ENCODE peak calls at places on chromosomes 13 and 19, in nine cellular contexts. One of them, this sample, is unnamed.

GRCh38 chr13:36666482-36667264 is 7.1 kb upstream of the SERTM1 start:
- DNase-seq in BJ: no peak
- DNase-seq in A549: no peak
- DNase-seq in fibroblast of lung: no peak
- DNase-seq in tibial nerve: no peak
- DNase-seq in cardiac muscle cell: no peak
- DNase-seq in SK-N-SH: no peak
- DNase-seq in fibroblast of mammary gland: peak
- DNase-seq in endodermal cell: no peak
- DNase-seq in this sample: no peak

GRCh38 chr13:40987606-40988280 is 31.4 kb downstream of the ELF1 start:
- DNase-seq in fibroblast of mammary gland: no peak
- DNase-seq in tibial nerve: no peak
- DNase-seq in fibroblast of lung: no peak
- DNase-seq in endodermal cell: no peak
- DNase-seq in SK-N-SH: no peak
- DNase-seq in BJ: no peak
- DNase-seq in cardiac muscle cell: no peak
- DNase-seq in A549: no peak
- DNase-seq in this sample: no peak

GRCh38 chr19:12828494-12828893 is 5.9 kb downstream of the RTBDN start:
- DNase-seq in fibroblast of mammary gland: peak
- DNase-seq in tibial nerve: no peak
- DNase-seq in SK-N-SH: peak
- DNase-seq in BJ: no peak
- DNase-seq in endodermal cell: peak
- DNase-seq in cardiac muscle cell: peak
- DNase-seq in fibroblast of lung: no peak
- DNase-seq in A549: no peak
- DNase-seq in this sample: peak

GRCh38 chr19:3065675-3066357 is 3.5 kb upstream of the TLE5 start:
- DNase-seq in SK-N-SH: peak
- DNase-seq in cardiac muscle cell: no peak
- DNase-seq in tibial nerve: no peak
- DNase-seq in fibroblast of mammary gland: no peak
- DNase-seq in BJ: no peak
- DNase-seq in A549: no peak
- DNase-seq in fibroblast of lung: no peak
- DNase-seq in endodermal cell: no peak
- DNase-seq in this sample: no peak

GRCh38 chr19:53365899-53366493 is 491 bp downstream of the ZNF525 start:
- DNase-seq in endodermal cell: no peak
- DNase-seq in fibroblast of lung: no peak
- DNase-seq in A549: no peak
- DNase-seq in fibroblast of mammary gland: no peak
- DNase-seq in BJ: no peak
- DNase-seq in tibial nerve: no peak
- DNase-seq in cardiac muscle cell: no peak
- DNase-seq in SK-N-SH: peak
- DNase-seq in this sample: peak

GRCh38 chr19:5292843-5293606 is 47.6 kb downstream of the PTPRS start:
- DNase-seq in fibroblast of mammary gland: peak
- DNase-seq in tibial nerve: peak
- DNase-seq in SK-N-SH: peak
- DNase-seq in cardiac muscle cell: peak
- DNase-seq in A549: peak
- DNase-seq in BJ: no peak
- DNase-seq in endodermal cell: peak
- DNase-seq in fibroblast of lung: peak
- DNase-seq in this sample: peak

GRCh38 chr19:21482863-21483276 is 22.5 kb upstream of the ZNF429 start:
- DNase-seq in SK-N-SH: peak
- DNase-seq in cardiac muscle cell: peak
- DNase-seq in fibroblast of lung: peak
- DNase-seq in fibroblast of mammary gland: peak
- DNase-seq in A549: peak
- DNase-seq in endodermal cell: peak
- DNase-seq in tibial nerve: no peak
- DNase-seq in BJ: no peak
- DNase-seq in this sample: peak

GRCh38 chr19:2765376-2765775 is 17.7 kb downstream of the SGTA start:
- DNase-seq in fibroblast of mammary gland: no peak
- DNase-seq in tibial nerve: no peak
- DNase-seq in BJ: no peak
- DNase-seq in A549: no peak
- DNase-seq in SK-N-SH: no peak
- DNase-seq in endodermal cell: no peak
- DNase-seq in cardiac muscle cell: no peak
- DNase-seq in fibroblast of lung: no peak
- DNase-seq in this sample: no peak

GRCh38 chr13:31913459-31913858 is 118.1 kb upstream of the FRY start:
- DNase-seq in A549: no peak
- DNase-seq in tibial nerve: no peak
- DNase-seq in fibroblast of lung: no peak
- DNase-seq in cardiac muscle cell: no peak
- DNase-seq in BJ: no peak
- DNase-seq in fibroblast of mammary gland: peak
- DNase-seq in SK-N-SH: no peak
- DNase-seq in endodermal cell: no peak
- DNase-seq in this sample: peak

GRCh38 chr13:110208116-110208515 is 98.8 kb downstream of the COL4A1 start:
- DNase-seq in A549: no peak
- DNase-seq in tibial nerve: no peak
- DNase-seq in SK-N-SH: no peak
- DNase-seq in fibroblast of lung: no peak
- DNase-seq in endodermal cell: no peak
- DNase-seq in BJ: no peak
- DNase-seq in fibroblast of mammary gland: no peak
- DNase-seq in cardiac muscle cell: no peak
- DNase-seq in this sample: no peak

GRCh38 chr13:39365879-39366278 is 237.1 kb downstream of the LHFPL6 start:
- DNase-seq in cardiac muscle cell: no peak
- DNase-seq in BJ: no peak
- DNase-seq in fibroblast of lung: no peak
- DNase-seq in A549: no peak
- DNase-seq in SK-N-SH: no peak
- DNase-seq in tibial nerve: no peak
- DNase-seq in fibroblast of mammary gland: peak
- DNase-seq in endodermal cell: no peak
- DNase-seq in this sample: no peak

GRCh38 chr13:109833940-109834339 is 47.6 kb upstream of the IRS2 start:
- DNase-seq in endodermal cell: no peak
- DNase-seq in SK-N-SH: no peak
- DNase-seq in BJ: no peak
- DNase-seq in A549: no peak
- DNase-seq in tibial nerve: no peak
- DNase-seq in fibroblast of mammary gland: no peak
- DNase-seq in cardiac muscle cell: no peak
- DNase-seq in fibroblast of lung: no peak
- DNase-seq in this sample: no peak

GRCh38 chr13:95710313-95710712 is 33.4 kb downstream of the DNAJC3 start:
- DNase-seq in cardiac muscle cell: peak
- DNase-seq in SK-N-SH: no peak
- DNase-seq in tibial nerve: no peak
- DNase-seq in A549: peak
- DNase-seq in BJ: no peak
- DNase-seq in fibroblast of mammary gland: peak
- DNase-seq in endodermal cell: no peak
- DNase-seq in fibroblast of lung: peak
- DNase-seq in this sample: peak

GRCh38 chr13:20525601-20526544 is at the start of gene CRYL1:
- DNase-seq in fibroblast of lung: peak
- DNase-seq in tibial nerve: peak
- DNase-seq in endodermal cell: peak
- DNase-seq in A549: peak
- DNase-seq in BJ: no peak
- DNase-seq in cardiac muscle cell: peak
- DNase-seq in SK-N-SH: peak
- DNase-seq in fibroblast of mammary gland: peak
- DNase-seq in this sample: peak

GRCh38 chr19:2302319-2303208 is 5.4 kb downstream of the LINGO3 start:
- DNase-seq in fibroblast of mammary gland: peak
- DNase-seq in SK-N-SH: no peak
- DNase-seq in fibroblast of lung: peak
- DNase-seq in tibial nerve: no peak
- DNase-seq in A549: no peak
- DNase-seq in endodermal cell: peak
- DNase-seq in BJ: no peak
- DNase-seq in cardiac muscle cell: peak
- DNase-seq in this sample: no peak

GRCh38 chr13:59774511-59774911 is 389.2 kb downstream of the DIAPH3 start:
- DNase-seq in SK-N-SH: no peak
- DNase-seq in fibroblast of mammary gland: peak
- DNase-seq in tibial nerve: no peak
- DNase-seq in endodermal cell: no peak
- DNase-seq in BJ: peak
- DNase-seq in fibroblast of lung: peak
- DNase-seq in cardiac muscle cell: peak
- DNase-seq in A549: peak
- DNase-seq in this sample: peak

GRCh38 chr13:59766236-59766635 is 397.5 kb downstream of the DIAPH3 start:
- DNase-seq in A549: no peak
- DNase-seq in cardiac muscle cell: no peak
- DNase-seq in fibroblast of lung: no peak
- DNase-seq in endodermal cell: no peak
- DNase-seq in BJ: no peak
- DNase-seq in tibial nerve: no peak
- DNase-seq in SK-N-SH: no peak
- DNase-seq in fibroblast of mammary gland: no peak
- DNase-seq in this sample: no peak

GRCh38 chr13:59770451-59770850 is 393.3 kb downstream of the DIAPH3 start:
- DNase-seq in fibroblast of mammary gland: no peak
- DNase-seq in fibroblast of lung: no peak
- DNase-seq in tibial nerve: no peak
- DNase-seq in A549: no peak
- DNase-seq in endodermal cell: no peak
- DNase-seq in cardiac muscle cell: no peak
- DNase-seq in SK-N-SH: no peak
- DNase-seq in BJ: no peak
- DNase-seq in this sample: no peak

GRCh38 chr13:59776924-59777690 is 386.6 kb downstream of the DIAPH3 start:
- DNase-seq in tibial nerve: no peak
- DNase-seq in fibroblast of lung: peak
- DNase-seq in A549: no peak
- DNase-seq in cardiac muscle cell: peak
- DNase-seq in fibroblast of mammary gland: peak
- DNase-seq in BJ: peak
- DNase-seq in SK-N-SH: no peak
- DNase-seq in endodermal cell: no peak
- DNase-seq in this sample: peak

GRCh38 chr13:59771272-59771671 is 392.5 kb downstream of the DIAPH3 start:
- DNase-seq in cardiac muscle cell: peak
- DNase-seq in endodermal cell: no peak
- DNase-seq in fibroblast of mammary gland: peak
- DNase-seq in SK-N-SH: peak
- DNase-seq in A549: no peak
- DNase-seq in fibroblast of lung: no peak
- DNase-seq in BJ: no peak
- DNase-seq in tibial nerve: no peak
- DNase-seq in this sample: no peak
- TF ChIP-seq CTCF in cardiac muscle cell: peak
- TF ChIP-seq CTCF in endodermal cell: peak
- TF ChIP-seq CTCF in fibroblast of mammary gland: peak
- TF ChIP-seq CTCF in SK-N-SH: peak
- TF ChIP-seq CTCF in A549: peak
- TF ChIP-seq CTCF in fibroblast of lung: peak
- TF ChIP-seq CTCF in BJ: peak
- TF ChIP-seq CTCF in tibial nerve: peak
- TF ChIP-seq CTCF in this sample: peak

GRCh38 chr13:93172109-93172508 is 54.5 kb upstream of the GPC6 start:
- DNase-seq in SK-N-SH: no peak
- DNase-seq in fibroblast of lung: no peak
- DNase-seq in endodermal cell: no peak
- DNase-seq in cardiac muscle cell: no peak
- DNase-seq in A549: no peak
- DNase-seq in fibroblast of mammary gland: peak
- DNase-seq in BJ: no peak
- DNase-seq in tibial nerve: no peak
- DNase-seq in this sample: no peak
- TF ChIP-seq CTCF in SK-N-SH: peak
- TF ChIP-seq CTCF in fibroblast of lung: peak
- TF ChIP-seq CTCF in endodermal cell: peak
- TF ChIP-seq CTCF in cardiac muscle cell: no peak
- TF ChIP-seq CTCF in A549: no peak
- TF ChIP-seq CTCF in fibroblast of mammary gland: peak
- TF ChIP-seq CTCF in BJ: peak
- TF ChIP-seq CTCF in tibial nerve: no peak
- TF ChIP-seq CTCF in this sample: no peak

DNA sequence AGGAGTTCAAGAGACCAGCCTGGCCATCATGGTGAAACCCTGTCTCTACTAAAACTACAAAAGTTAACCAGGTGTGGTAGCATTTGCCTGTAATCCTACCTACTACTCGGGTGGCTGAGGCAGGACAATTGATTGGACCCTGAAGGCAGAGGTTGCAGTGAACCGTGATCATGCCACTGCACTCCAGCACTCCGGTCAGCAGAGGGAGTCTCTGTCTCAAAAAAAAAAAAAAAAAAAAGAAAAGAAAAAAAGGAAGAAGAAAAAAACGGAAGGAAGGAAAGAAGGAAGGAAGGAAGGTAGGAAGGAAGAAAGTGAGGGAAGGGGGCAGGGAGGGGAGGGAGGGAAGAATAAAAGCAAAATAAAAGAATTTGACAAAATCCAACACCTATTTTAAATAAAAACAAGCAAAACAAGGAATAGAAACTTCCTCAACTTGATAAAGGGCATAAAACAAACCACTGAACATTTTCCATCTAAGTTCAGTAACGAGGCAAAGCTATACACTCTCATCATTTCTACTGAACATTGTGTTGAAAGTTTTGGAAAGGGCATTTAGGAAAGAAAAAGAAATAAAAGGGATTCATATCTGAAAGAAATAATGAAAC is 411.6 kb upstream of the SLITRK5 start:
- DNase-seq in fibroblast of mammary gland: no peak
- DNase-seq in A549: peak
- DNase-seq in endodermal cell: peak
- DNase-seq in fibroblast of lung: no peak
- DNase-seq in tibial nerve: no peak
- DNase-seq in cardiac muscle cell: peak
- DNase-seq in BJ: no peak
- DNase-seq in SK-N-SH: peak
- DNase-seq in this sample: peak
- TF ChIP-seq CTCF in fibroblast of mammary gland: no peak
- TF ChIP-seq CTCF in A549: peak
- TF ChIP-seq CTCF in endodermal cell: peak
- TF ChIP-seq CTCF in fibroblast of lung: peak
- TF ChIP-seq CTCF in tibial nerve: peak
- TF ChIP-seq CTCF in cardiac muscle cell: no peak
- TF ChIP-seq CTCF in BJ: no peak
- TF ChIP-seq CTCF in SK-N-SH: peak
- TF ChIP-seq CTCF in this sample: peak

DNA sequence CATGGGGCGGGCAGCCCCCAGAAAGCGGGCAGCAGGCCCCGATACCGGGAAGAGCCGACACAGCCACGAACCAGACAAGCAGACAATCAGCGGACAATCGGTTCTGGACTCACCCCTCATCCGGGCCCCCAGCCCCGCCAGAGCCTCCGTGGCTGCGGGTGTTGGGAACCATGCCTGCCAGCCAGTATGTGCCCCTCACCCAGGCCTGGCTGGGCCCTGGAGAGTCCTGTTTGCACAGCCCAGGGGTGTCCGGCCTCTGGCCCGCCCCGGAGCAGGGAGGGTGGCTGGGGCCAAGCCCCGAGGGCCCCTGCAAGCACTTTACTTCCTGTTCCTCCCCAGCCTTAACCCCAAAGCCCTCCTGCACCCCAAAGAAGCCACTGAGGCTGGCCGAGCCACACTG is 7.8 kb downstream of the PODNL1 start:
- DNase-seq in A549: no peak
- DNase-seq in cardiac muscle cell: no peak
- DNase-seq in tibial nerve: no peak
- DNase-seq in endodermal cell: no peak
- DNase-seq in fibroblast of mammary gland: no peak
- DNase-seq in BJ: no peak
- DNase-seq in SK-N-SH: peak
- DNase-seq in fibroblast of lung: no peak
- DNase-seq in this sample: no peak
- TF ChIP-seq CTCF in A549: no peak
- TF ChIP-seq CTCF in cardiac muscle cell: no peak
- TF ChIP-seq CTCF in tibial nerve: no peak
- TF ChIP-seq CTCF in endodermal cell: no peak
- TF ChIP-seq CTCF in fibroblast of mammary gland: no peak
- TF ChIP-seq CTCF in BJ: no peak
- TF ChIP-seq CTCF in SK-N-SH: no peak
- TF ChIP-seq CTCF in fibroblast of lung: no peak
- TF ChIP-seq CTCF in this sample: no peak

This sample was measured in MCF 10A.